ENCODE peak calls at places on chromosomes 7 and 10, in seven cellular contexts. B is activated CD8-positive, alpha-beta memory T cell treated with anti-CD3 and anti-CD28 coated beads for 48 hours; W is esophagus squamous epithelium; S is mesothelial cell of epicardium; U is psoas muscle; Q is epithelial cell of esophagus; O is NCI-H774. C is an unnamed sample.

GRCh38 chr7:159009951-159010350 is 134.7 kb downstream of the VIPR2 start:
- DNase-seq in W (no peak), S (no peak), Q (no peak), O (no peak), B (no peak), U (no peak), C (no peak)

GRCh38 chr10:44991571-44991970 is 9.2 kb upstream of the ZNF22 start:
- DNase-seq in W (no peak), Q (no peak), O (no peak), B (no peak), U (no peak), S (peak), C (no peak)

GRCh38 chr7:44191171-44191570 is 1.9 kb upstream of the GCK start:
- DNase-seq in S (no peak), W (no peak), O (no peak), B (no peak), U (no peak), Q (no peak), C (no peak)

GRCh38 chr10:22599048-22599561 is 115.3 kb downstream of the PIP4K2A start:
- DNase-seq in O (no peak), B (no peak), Q (peak), W (no peak), S (no peak), U (no peak), C (peak)

GRCh38 chr10:79979973-79980687 is 31.2 kb upstream of the SFTPD start:
- DNase-seq in W (no peak), Q (no peak), O (no peak), S (no peak), B (no peak), U (no peak), C (no peak)

GRCh38 chr7:193538-194256 is 1.3 kb downstream of the FAM20C start:
- DNase-seq in Q (peak), B (no peak), O (no peak), S (no peak), W (no peak), U (no peak), C (no peak)

GRCh38 chr7:88888684-88889083 is 93.1 kb upstream of the TEX47 start:
- DNase-seq in B (no peak), W (no peak), S (no peak), Q (peak), U (no peak), O (no peak), C (no peak)

GRCh38 chr10:77583527-77583926 is 54.1 kb downstream of the KCNMA1 start:
- DNase-seq in S (no peak), U (no peak), Q (peak), O (no peak), B (no peak), W (no peak), C (no peak)

GRCh38 chr7:77831481-77831880 is 32.9 kb downstream of the PHTF2 start:
- DNase-seq in U (no peak), W (no peak), B (no peak), Q (peak), S (no peak), O (no peak), C (no peak)

GRCh38 chr7:147498081-147498480 is 1092.5 kb upstream of the C7orf33 start:
- DNase-seq in S (no peak), Q (no peak), B (no peak), U (no peak), W (no peak), O (no peak), C (no peak)

GRCh38 chr10:113450046-113450445 is 102.8 kb upstream of the HABP2 start:
- DNase-seq in B (no peak), U (no peak), W (no peak), O (no peak), S (no peak), Q (peak), C (no peak)

GRCh38 chr10:88553116-88553752 is 29.9 kb downstream of the RNLS start:
- DNase-seq in O (peak), S (peak), B (no peak), Q (peak), U (peak), W (no peak), C (peak)

GRCh38 chr10:122021828-122022227 is 32.9 kb downstream of the TACC2 start:
- DNase-seq in U (no peak), O (no peak), S (no peak), B (no peak), W (no peak), Q (no peak), C (no peak)

GRCh38 chr7:108002726-108003590 is at the start of gene LAMB1:
- DNase-seq in W (no peak), S (peak), U (peak), Q (peak), O (no peak), B (no peak), C (no peak)

GRCh38 chr10:34087095-34087418 is 728.0 kb downstream of the PARD3 start:
- DNase-seq in O (no peak), W (no peak), S (no peak), B (no peak), Q (no peak), U (no peak), C (no peak)

GRCh38 chr7:5451391-5451790 is 27.8 kb upstream of the TNRC18 start:
- DNase-seq in W (no peak), B (no peak), O (no peak), Q (no peak), U (no peak), S (no peak), C (no peak)

GRCh38 chr10:27861781-27862180 is 116.2 kb upstream of the MKX start:
- DNase-seq in O (no peak), S (no peak), B (no peak), Q (no peak), U (no peak), W (no peak), C (no peak)

GRCh38 chr10:49162761-49163160 is 25.4 kb downstream of the TMEM273 start:
- DNase-seq in W (no peak), U (no peak), Q (no peak), B (no peak), S (no peak), O (no peak), C (no peak)

GRCh38 chr7:144709066-144709465 is 126.8 kb downstream of the TPK1 start:
- DNase-seq in B (no peak), U (no peak), O (no peak), S (no peak), Q (peak), W (no peak), C (no peak)

GRCh38 chr10:103712898-103713498 is 142.4 kb downstream of the SH3PXD2A start:
- DNase-seq in U (peak), B (peak), W (no peak), O (peak), Q (peak), S (peak), C (peak)

GRCh38 chr7:146115665-146116451 is 743 bp upstream of the CNTNAP2 start:
- DNase-seq in B (no peak), U (peak), W (no peak), S (peak), Q (peak), O (peak), C (peak)

GRCh38 chr7:17307558-17307957 is 9.1 kb downstream of the AHR start:
- DNase-seq in S (no peak), W (no peak), Q (no peak), B (no peak), U (no peak), O (no peak), C (no peak)

GRCh38 chr10:94549221-94549620 is 3.6 kb downstream of the HELLS start:
- DNase-seq in O (no peak), B (no peak), U (no peak), S (no peak), Q (no peak), W (no peak), C (no peak)

C was measured in stromal cell of bone marrow.